ENCODE peak calls at places on chromosomes 6 and 20, in four cellular contexts. I, O, Y and K are unnamed samples.

GRCh38 chr6:33620158-33620583 is 951 bp upstream of the ITPR3 start:
- DNase-seq in I (peak; percentile 74), Y (no peak), O (peak; percentile 88), K (no peak)

GRCh38 chr20:64104667-64105451 is 2.5 kb downstream of the NPBWR2 start:
- DNase-seq in O (no peak), I (no peak), Y (no peak), K (no peak)

GRCh38 chr20:32474967-32475819 is 109.9 kb downstream of the NOL4L start:
- DNase-seq in Y (peak; percentile 75), I (peak; percentile 90), O (peak; percentile 95), K (no peak)

GRCh38 chr6:131443514-131443913 is 129.5 kb upstream of the ARG1 start:
- DNase-seq in O (no peak), Y (no peak), I (no peak), K (no peak)

GRCh38 chr6:145977881-145978280 is 13.7 kb upstream of the SHPRH start:
- DNase-seq in O (no peak), I (no peak), Y (no peak), K (no peak)

GRCh38 chr6:84065718-84066290 is 32.2 kb downstream of the MRAP2 start:
- DNase-seq in O (no peak), Y (no peak), I (no peak), K (no peak)

GRCh38 chr20:37209661-37210314 is 30.4 kb upstream of the MROH8 start:
- DNase-seq in I (no peak), O (no peak), Y (no peak), K (no peak)

GRCh38 chr6:67160820-67161219 is 1453.8 kb upstream of the EYS start:
- DNase-seq in O (no peak), I (no peak), Y (no peak), K (no peak)

GRCh38 chr6:170032706-170033309 is 258.1 kb downstream of the DLL1 start:
- DNase-seq in Y (no peak), O (no peak), I (peak; percentile 7), K (no peak)

GRCh38 chr6:129267028-129267427 is 384.1 kb downstream of the LAMA2 start:
- DNase-seq in Y (no peak), I (no peak), O (no peak), K (no peak)

GRCh38 chr6:35019171-35019570 is 122.0 kb downstream of the TCP11 start:
- DNase-seq in Y (no peak), I (no peak), O (no peak), K (no peak)

GRCh38 chr6:166476061-166476591 is 93.4 kb upstream of the MPC1 start:
- DNase-seq in O (no peak), Y (no peak), I (no peak), K (no peak)

GRCh38 chr6:41445268-41445667 is 100.9 kb upstream of the FOXP4 start:
- DNase-seq in I (no peak), Y (no peak), O (no peak), K (no peak)

GRCh38 chr20:62900692-62901584 is 25.4 kb downstream of the DIDO1 start:
- DNase-seq in Y (no peak), O (no peak), I (peak; percentile 39), K (no peak)
- TF ChIP-seq POLR2A in Y (peak; percentile 43), O (peak; percentile 19), I (no peak), K (no peak)

GRCh38 chr6:140897804-140898573 is 1234.7 kb upstream of the GJE1 start:
- DNase-seq in I (no peak), Y (no peak), O (peak; percentile 34), K (no peak)
- TF ChIP-seq POLR2A in I (no peak), Y (no peak), O (peak; percentile 38), K (no peak)

GRCh38 chr6:30556006-30556713 is at the start of gene GNL1:
- DNase-seq in O (peak; percentile 98), Y (peak; percentile 88), I (peak; percentile 98), K (peak; percentile 91)
- TF ChIP-seq POLR2A in O (peak; percentile 63), Y (peak; percentile 45), I (no peak), K (peak; percentile 56)

GRCh38 chr6:109308018-109308492 is 74.2 kb downstream of the CD164 start:
- DNase-seq in O (no peak), Y (no peak), I (peak; percentile 65), K (no peak)
- TF ChIP-seq POLR2A in O (no peak), Y (no peak), I (no peak), K (no peak)

GRCh38 chr20:1775117-1775516 is 117.5 kb upstream of the SIRPG start:
- DNase-seq in I (no peak), Y (no peak), O (no peak), K (no peak)

GRCh38 chr20:1777476-1777820 is 117.8 kb upstream of the SIRPA start:
- DNase-seq in O (no peak), I (no peak), Y (no peak), K (no peak)

GRCh38 chr20:1779567-1779966 is 115.6 kb upstream of the SIRPA start:
- DNase-seq in O (no peak), I (no peak), Y (no peak), K (no peak)

GRCh38 chr20:1774479-1774878 is 116.9 kb upstream of the SIRPG start:
- DNase-seq in Y (no peak), I (no peak), O (no peak), K (no peak)

DNA sequence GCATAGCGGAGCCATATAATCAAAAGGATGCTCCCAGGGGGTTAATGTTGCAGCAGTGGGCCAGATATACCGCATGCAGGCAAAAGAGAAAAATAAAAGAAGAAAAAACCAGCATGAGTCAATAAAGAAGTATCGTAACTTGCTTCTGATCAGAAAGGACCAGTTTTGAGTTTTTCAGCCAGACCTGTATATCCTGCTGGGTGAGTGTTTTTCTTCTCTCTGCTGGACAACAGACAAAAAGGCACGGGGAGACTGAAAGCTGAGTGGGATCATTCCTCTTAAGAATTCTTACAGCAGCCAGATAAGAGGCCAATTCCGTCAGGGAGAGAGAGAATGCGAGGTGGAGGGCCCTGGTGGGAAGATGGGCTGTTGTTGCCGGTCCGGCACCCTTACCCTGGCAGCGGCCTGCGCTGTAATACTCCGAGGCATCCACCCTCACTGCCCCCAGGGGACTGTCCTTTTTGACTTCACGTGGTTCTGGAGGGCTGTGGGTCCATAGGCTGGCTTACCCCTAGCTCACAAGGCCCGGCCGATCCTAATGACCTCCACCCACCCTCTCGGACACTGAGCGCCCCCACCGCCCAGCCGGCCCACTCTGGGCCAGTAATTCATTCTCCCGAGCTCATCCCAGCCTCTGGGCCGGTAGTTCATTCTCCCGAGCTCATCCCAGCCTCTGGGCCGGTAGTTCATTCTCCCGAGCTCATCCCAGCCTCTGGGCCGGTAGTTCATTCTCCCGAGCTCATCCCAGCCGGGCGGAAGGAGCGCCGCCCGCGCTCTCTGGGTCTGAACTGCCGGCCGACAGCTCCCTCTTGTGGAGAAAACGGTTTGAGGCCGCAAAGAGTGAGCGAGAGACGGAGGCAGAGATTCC is 118.4 kb upstream of the SIRPA start:
- DNase-seq in I (peak; percentile 84), Y (peak; percentile 52), O (peak; percentile 94), K (peak; percentile 41)
- TF ChIP-seq POLR2A in I (no peak), Y (no peak), O (peak; percentile 23), K (no peak)